ENCODE peak calls at places on chromosomes 11 and 22, in four cellular contexts. One of them, this sample, is unnamed.

GRCh38 chr11:116595305-116595880 is 177.4 kb downstream of the BUD13 start:
- DNase-seq in transverse colon: no peak
- DNase-seq in body of pancreas: no peak
- DNase-seq in heart left ventricle: no peak
- DNase-seq in this sample: no peak

GRCh38 chr11:47332303-47332711 is 20.2 kb downstream of the MYBPC3 start:
- DNase-seq in body of pancreas: no peak
- DNase-seq in heart left ventricle: no peak
- DNase-seq in transverse colon: no peak
- DNase-seq in this sample: no peak

GRCh38 chr11:72652871-72653615 is 21.2 kb downstream of the PDE2A start:
- DNase-seq in transverse colon: no peak
- DNase-seq in heart left ventricle: no peak
- DNase-seq in body of pancreas: no peak
- DNase-seq in this sample: no peak

GRCh38 chr22:26134654-26135330 is 34.5 kb upstream of the SEZ6L start:
- DNase-seq in body of pancreas: no peak
- DNase-seq in heart left ventricle: no peak
- DNase-seq in transverse colon: no peak
- DNase-seq in this sample: peak

GRCh38 chr11:130037881-130038601 is 31.7 kb upstream of the APLP2 start:
- DNase-seq in body of pancreas: no peak
- DNase-seq in heart left ventricle: no peak
- DNase-seq in transverse colon: no peak
- DNase-seq in this sample: no peak

GRCh38 chr11:10913996-10914514 is 56.2 kb upstream of the ZBED5 start:
- DNase-seq in transverse colon: no peak
- DNase-seq in body of pancreas: no peak
- DNase-seq in heart left ventricle: no peak
- DNase-seq in this sample: no peak

GRCh38 chr22:23240639-23241389 is 60.5 kb downstream of the BCR start:
- DNase-seq in heart left ventricle: no peak
- DNase-seq in body of pancreas: no peak
- DNase-seq in transverse colon: no peak
- DNase-seq in this sample: no peak

GRCh38 chr22:17106785-17107546 is 14.2 kb downstream of the TMEM121B start:
- DNase-seq in transverse colon: no peak
- DNase-seq in heart left ventricle: no peak
- DNase-seq in body of pancreas: no peak
- DNase-seq in this sample: no peak

GRCh38 chr11:14713518-14714244 is 70.1 kb downstream of the PDE3B start:
- DNase-seq in body of pancreas: no peak
- DNase-seq in heart left ventricle: no peak
- DNase-seq in transverse colon: no peak
- DNase-seq in this sample: no peak

GRCh38 chr11:128494418-128495332 is 92.7 kb downstream of the ETS1 start:
- DNase-seq in body of pancreas: no peak
- DNase-seq in heart left ventricle: no peak
- DNase-seq in transverse colon: no peak
- DNase-seq in this sample: no peak

GRCh38 chr22:49930596-49931412 is 12.4 kb downstream of the CRELD2 start:
- DNase-seq in body of pancreas: peak
- DNase-seq in heart left ventricle: no peak
- DNase-seq in transverse colon: peak
- DNase-seq in this sample: peak

GRCh38 chr11:4098026-4098621 is 3.5 kb downstream of the RRM1 start:
- DNase-seq in transverse colon: no peak
- DNase-seq in heart left ventricle: no peak
- DNase-seq in body of pancreas: no peak
- DNase-seq in this sample: no peak

GRCh38 chr22:26172389-26172990 is 3.2 kb downstream of the SEZ6L start:
- DNase-seq in body of pancreas: peak
- DNase-seq in transverse colon: peak
- DNase-seq in heart left ventricle: no peak
- DNase-seq in this sample: peak

GRCh38 chr11:72860010-72860409 is 45.8 kb downstream of the ATG16L2 start:
- DNase-seq in transverse colon: no peak
- DNase-seq in heart left ventricle: no peak
- DNase-seq in body of pancreas: no peak
- DNase-seq in this sample: no peak

GRCh38 chr11:47035108-47035507 is 98.5 kb downstream of the CSTPP1 start:
- DNase-seq in body of pancreas: no peak
- DNase-seq in heart left ventricle: no peak
- DNase-seq in transverse colon: no peak
- DNase-seq in this sample: peak

GRCh38 chr11:115330693-115331482 is 173.3 kb downstream of the CADM1 start:
- DNase-seq in heart left ventricle: no peak
- DNase-seq in transverse colon: no peak
- DNase-seq in body of pancreas: no peak
- DNase-seq in this sample: no peak

GRCh38 chr11:114262681-114263509 is 33.3 kb upstream of the NNMT start:
- DNase-seq in transverse colon: no peak
- DNase-seq in body of pancreas: peak
- DNase-seq in heart left ventricle: no peak
- DNase-seq in this sample: peak

GRCh38 chr11:93740031-93740801 is 1.1 kb downstream of the TAF1D start:
- DNase-seq in heart left ventricle: no peak
- DNase-seq in body of pancreas: peak
- DNase-seq in transverse colon: peak
- DNase-seq in this sample: peak

GRCh38 chr11:27604416-27604815 is 95.8 kb downstream of the BDNF start:
- DNase-seq in heart left ventricle: no peak
- DNase-seq in transverse colon: no peak
- DNase-seq in body of pancreas: no peak
- DNase-seq in this sample: no peak

GRCh38 chr11:81377418-81377817 is 1356.2 kb downstream of the FAM181B start:
- DNase-seq in heart left ventricle: no peak
- DNase-seq in transverse colon: no peak
- DNase-seq in body of pancreas: no peak
- DNase-seq in this sample: no peak

DNA sequence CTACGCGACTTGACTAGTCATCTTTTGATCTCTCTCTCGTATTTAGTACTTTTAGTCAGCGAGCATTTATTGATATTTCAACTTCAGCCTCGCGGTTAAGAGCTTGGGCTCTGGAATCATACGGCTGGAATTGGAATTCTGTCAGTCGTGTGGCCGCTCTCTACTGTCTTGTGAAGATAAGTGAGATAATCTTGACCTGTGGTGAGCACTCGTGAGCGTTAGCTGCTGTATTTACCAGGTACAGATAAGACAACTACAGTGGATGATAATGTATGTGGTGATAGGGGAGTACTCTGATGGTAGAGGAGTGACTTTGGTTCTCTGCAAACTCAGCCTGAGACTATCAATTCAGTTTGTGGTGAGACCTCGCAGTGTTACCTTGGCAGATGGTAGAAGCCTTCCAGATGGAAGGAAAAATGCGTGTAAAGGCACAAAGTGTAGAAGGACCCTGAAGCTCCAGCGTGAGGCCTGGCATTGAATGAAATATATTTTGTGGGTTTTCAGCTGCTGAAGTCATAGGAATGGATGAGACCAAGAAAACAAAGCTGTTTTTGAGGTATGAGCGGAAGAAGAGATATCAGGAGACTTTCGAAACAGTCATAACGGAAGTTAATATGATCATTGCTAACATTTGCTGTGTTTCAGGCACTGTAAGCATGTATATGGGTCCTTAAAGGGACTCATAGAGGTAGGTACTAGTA is 732 bp downstream of the ATM start:
- DNase-seq in body of pancreas: no peak
- DNase-seq in transverse colon: no peak
- DNase-seq in heart left ventricle: no peak
- DNase-seq in this sample: peak
- TF ChIP-seq POLR2A in body of pancreas: no peak
- TF ChIP-seq POLR2A in transverse colon: no peak
- TF ChIP-seq POLR2A in heart left ventricle: no peak
- TF ChIP-seq POLR2A in this sample: no peak

DNA sequence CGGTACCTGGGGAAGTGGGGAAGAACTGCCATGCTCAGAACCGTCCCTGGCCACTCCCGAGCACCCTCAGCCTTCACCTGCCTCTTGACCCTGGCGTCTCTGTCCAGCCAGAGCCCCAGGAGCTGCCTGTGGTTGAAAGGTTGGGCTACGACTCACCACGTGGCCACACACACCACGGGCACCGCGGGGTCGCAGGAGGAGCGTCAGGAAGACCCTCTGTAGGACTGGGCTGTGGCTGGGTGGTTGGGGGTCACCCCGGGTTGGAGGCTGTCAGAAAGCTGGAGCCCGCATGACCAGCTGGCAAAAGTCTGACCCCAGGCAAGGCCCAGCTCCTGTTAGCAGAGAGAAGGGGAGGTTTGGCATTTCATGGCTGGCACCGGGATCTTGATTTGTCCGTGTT is 11.5 kb downstream of the KRTAP5-5 start:
- DNase-seq in heart left ventricle: no peak
- DNase-seq in body of pancreas: no peak
- DNase-seq in transverse colon: no peak
- DNase-seq in this sample: no peak
- TF ChIP-seq POLR2A in heart left ventricle: no peak
- TF ChIP-seq POLR2A in body of pancreas: no peak
- TF ChIP-seq POLR2A in transverse colon: no peak
- TF ChIP-seq POLR2A in this sample: no peak

DNA sequence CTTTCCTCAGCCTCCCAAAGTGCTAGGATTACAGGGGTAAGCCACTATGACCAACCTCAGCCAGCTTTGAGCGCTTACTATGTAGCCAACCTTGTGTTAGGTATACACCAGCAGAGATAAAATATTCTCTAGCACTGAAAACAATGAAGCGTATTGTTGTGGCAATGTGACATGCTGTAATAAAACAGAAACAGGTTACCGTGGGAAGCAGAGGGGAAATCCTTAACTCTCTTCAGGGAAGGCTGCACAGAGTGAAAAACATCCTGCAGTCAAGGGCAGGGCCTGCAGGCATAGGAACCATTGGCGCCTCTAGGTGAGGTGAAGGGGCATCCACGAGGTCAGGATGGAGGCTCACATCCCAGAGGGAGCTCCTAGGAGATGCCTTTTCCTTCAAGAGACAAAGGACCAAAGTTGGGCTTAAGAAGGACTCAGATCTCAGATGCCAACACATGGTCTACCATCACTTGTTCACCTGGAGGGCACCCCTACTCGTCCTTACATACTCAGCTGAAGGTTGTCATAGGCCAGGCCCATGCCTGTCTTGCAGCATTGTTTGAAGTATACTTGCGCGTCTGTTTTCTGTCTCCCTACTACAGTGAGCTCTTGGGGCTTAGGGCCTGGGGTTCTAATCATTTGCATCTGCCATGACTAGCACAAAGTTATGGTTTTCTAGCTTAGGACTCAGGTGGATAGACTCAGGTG is 7.9 kb downstream of the POLD4 start:
- DNase-seq in transverse colon: peak
- DNase-seq in heart left ventricle: no peak
- DNase-seq in body of pancreas: no peak
- DNase-seq in this sample: no peak
- TF ChIP-seq POLR2A in transverse colon: peak
- TF ChIP-seq POLR2A in heart left ventricle: no peak
- TF ChIP-seq POLR2A in body of pancreas: no peak
- TF ChIP-seq POLR2A in this sample: no peak

GRCh38 chr11:65503923-65504670 is 5.3 kb downstream of the MALAT1 start:
- DNase-seq in heart left ventricle: no peak
- DNase-seq in transverse colon: no peak
- DNase-seq in body of pancreas: no peak
- DNase-seq in this sample: no peak
- TF ChIP-seq POLR2A in heart left ventricle: no peak
- TF ChIP-seq POLR2A in transverse colon: peak
- TF ChIP-seq POLR2A in body of pancreas: peak
- TF ChIP-seq POLR2A in this sample: peak